ENCODE peak calls at places on chromosomes 6 and 20, in four cellular contexts. S is uterus, G is prostate gland, D is A549. M is an unnamed sample.
A peak's percentile ranks its signal among the peaks of the same experiment; 100 is the strongest.

GRCh38 chr6:149409617-149410016 is 9.6 kb downstream of the SUMO4 start:
- DNase-seq in S (no peak), G (no peak), D (no peak), M (no peak)

GRCh38 chr6:80636689-80637088 is 530.2 kb downstream of the BCKDHB start:
- DNase-seq in G (no peak), S (no peak), D (no peak), M (no peak)

GRCh38 chr6:170117111-170117972 is 173.5 kb downstream of the DLL1 start:
- DNase-seq in G (no peak), D (no peak), S (no peak), M (peak; percentile 67)

GRCh38 chr20:6768228-6769185 is 1.0 kb downstream of the BMP2 start:
- DNase-seq in G (peak; percentile 9), D (no peak), S (no peak), M (peak; percentile 69)

GRCh38 chr6:109897561-109898080 is 80.5 kb upstream of the GPR6 start:
- DNase-seq in G (no peak), S (no peak), D (no peak), M (no peak)

GRCh38 chr20:63740501-63741353 is 1.2 kb downstream of the SLC2A4RG start:
- DNase-seq in G (peak; percentile 95), D (peak; percentile 94), S (peak; percentile 96), M (peak; percentile 96)

GRCh38 chr6:73308712-73309533 is 45.2 kb downstream of the DPPA5 start:
- DNase-seq in D (peak; percentile 44), S (no peak), G (no peak), M (no peak)

GRCh38 chr6:112330071-112330876 is 16.9 kb upstream of the RFPL4B start:
- DNase-seq in S (no peak), G (no peak), D (no peak), M (no peak)

GRCh38 chr20:4227085-4227821 is 211.9 kb upstream of the RNF24 start:
- DNase-seq in D (peak; percentile 54), G (no peak), S (no peak), M (no peak)

GRCh38 chr20:34834459-34834893 is 9.0 kb upstream of the NCOA6 start:
- DNase-seq in G (no peak), D (peak; percentile 46), S (no peak), M (no peak)

GRCh38 chr6:156777866-156778614 is 862 bp downstream of the ARID1B start:
- DNase-seq in S (peak; percentile 39), G (peak; percentile 36), D (peak; percentile 21), M (peak; percentile 79)

GRCh38 chr20:56362833-56363413 is 4.1 kb downstream of the FAM210B start:
- DNase-seq in G (no peak), S (no peak), D (no peak), M (no peak)

GRCh38 chr6:20661721-20662120 is 127.5 kb downstream of the CDKAL1 start:
- DNase-seq in G (peak; percentile 15), D (no peak), S (no peak), M (no peak)

GRCh38 chr6:41561386-41561785 is 15.2 kb downstream of the FOXP4 start:
- DNase-seq in G (no peak), S (no peak), D (no peak), M (no peak)

GRCh38 chr6:89574860-89575561 is 63.5 kb downstream of the LYRM2 start:
- DNase-seq in G (no peak), S (no peak), D (no peak), M (no peak)

GRCh38 chr20:63234693-63235398 is 859 bp upstream of the BIRC7 start:
- DNase-seq in S (no peak), G (no peak), D (peak; percentile 63), M (no peak)

GRCh38 chr6:5034328-5034727 is 30.5 kb upstream of the RPP40 start:
- DNase-seq in G (no peak), D (no peak), S (no peak), M (no peak)

GRCh38 chr6:90199900-90200299 is 96.7 kb downstream of the BACH2 start:
- DNase-seq in S (no peak), G (no peak), D (no peak), M (no peak)

GRCh38 chr20:52219441-52219840 is 27.9 kb upstream of the ZFP64 start:
- DNase-seq in G (no peak), S (no peak), D (no peak), M (no peak)

GRCh38 chr6:82751718-82752117 is 313.9 kb downstream of the UBE3D start:
- DNase-seq in D (no peak), G (no peak), S (no peak), M (no peak)

GRCh38 chr6:36333889-36334288 is 2.8 kb downstream of the BNIP5 start:
- DNase-seq in S (no peak), G (no peak), D (no peak), M (no peak)

GRCh38 chr6:69097948-69098347 is 462.9 kb downstream of the ADGRB3 start:
- DNase-seq in D (no peak), G (no peak), S (no peak), M (no peak)

GRCh38 chr6:2982464-2983121 is 11.2 kb upstream of the SERPINB6 start:
- DNase-seq in S (no peak), G (no peak), D (no peak), M (no peak)

GRCh38 chr20:62104791-62105345 is 17.4 kb upstream of the LSM14B start:
- DNase-seq in S (peak; percentile 86), G (peak; percentile 53), D (no peak), M (no peak)

GRCh38 chr6:53527249-53527765 is 17.6 kb downstream of the GCLC start:
- DNase-seq in G (no peak), S (no peak), D (no peak), M (no peak)

GRCh38 chr6:28488916-28489365 is 26.7 kb downstream of the GPX6 start:
- DNase-seq in D (no peak), S (peak; percentile 58), G (no peak), M (no peak)

DNA sequence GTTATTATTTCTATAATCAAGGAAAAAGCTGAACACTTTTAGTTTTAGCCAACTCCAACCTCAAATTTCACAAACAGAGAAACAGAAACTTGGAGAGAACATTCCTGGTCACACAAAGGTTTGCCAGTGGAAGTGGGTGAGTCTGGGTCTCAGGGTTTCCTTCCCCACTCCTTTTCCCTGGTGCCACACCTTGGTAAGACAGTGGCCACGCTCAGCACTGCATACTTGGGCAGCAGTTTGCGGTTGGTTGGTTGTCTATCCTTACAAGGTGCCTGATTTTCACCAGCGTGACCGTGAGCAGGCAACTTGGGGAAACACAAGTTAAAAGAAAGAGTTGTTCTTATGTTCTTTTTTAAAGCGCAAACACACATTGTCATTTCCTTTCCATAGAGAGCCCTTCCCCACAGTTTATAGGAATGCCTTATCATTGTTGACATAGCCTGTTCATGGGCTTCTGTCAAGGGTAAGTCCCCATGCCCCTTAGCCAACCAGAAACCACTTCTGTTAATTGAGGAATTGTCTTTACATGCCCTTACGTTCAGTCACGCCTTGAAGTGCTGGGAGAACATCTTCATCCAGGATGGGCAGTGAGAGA is 82.2 kb downstream of the RIN2 start:
- DNase-seq in D (no peak), G (no peak), S (no peak), M (no peak)
- TF ChIP-seq POLR2A in D (no peak), G (no peak), S (no peak), M (no peak)

GRCh38 chr6:119349341-119350201 is at the start of gene MAN1A1:
- DNase-seq in S (peak; percentile 88), G (peak; percentile 87), D (peak; percentile 62), M (peak; percentile 91)
- TF ChIP-seq POLR2A in S (peak; percentile 98), G (peak; percentile 97), D (no peak), M (peak; percentile 91)

GRCh38 chr6:32969685-32970412 is 1.5 kb downstream of the BRD2 start:
- DNase-seq in S (peak; percentile 96), D (peak; percentile 44), G (peak; percentile 69), M (peak; percentile 86)
- TF ChIP-seq POLR2A in S (peak; percentile 62), D (peak; percentile 17), G (no peak), M (no peak)

GRCh38 chr20:46293084-46293483 is 15.2 kb downstream of the CDH22 start:
- DNase-seq in S (no peak), G (no peak), D (peak; percentile 31), M (no peak)
- TF ChIP-seq POLR2A in S (no peak), G (no peak), D (no peak), M (no peak)

GRCh38 chr6:83859410-83860346 is at the start of gene CYB5R4:
- DNase-seq in S (peak; percentile 92), G (peak; percentile 94), D (peak; percentile 79), M (peak; percentile 97)
- TF ChIP-seq POLR2A in S (peak; percentile 78), G (peak; percentile 92), D (peak; percentile 69), M (peak; percentile 59)

DNA sequence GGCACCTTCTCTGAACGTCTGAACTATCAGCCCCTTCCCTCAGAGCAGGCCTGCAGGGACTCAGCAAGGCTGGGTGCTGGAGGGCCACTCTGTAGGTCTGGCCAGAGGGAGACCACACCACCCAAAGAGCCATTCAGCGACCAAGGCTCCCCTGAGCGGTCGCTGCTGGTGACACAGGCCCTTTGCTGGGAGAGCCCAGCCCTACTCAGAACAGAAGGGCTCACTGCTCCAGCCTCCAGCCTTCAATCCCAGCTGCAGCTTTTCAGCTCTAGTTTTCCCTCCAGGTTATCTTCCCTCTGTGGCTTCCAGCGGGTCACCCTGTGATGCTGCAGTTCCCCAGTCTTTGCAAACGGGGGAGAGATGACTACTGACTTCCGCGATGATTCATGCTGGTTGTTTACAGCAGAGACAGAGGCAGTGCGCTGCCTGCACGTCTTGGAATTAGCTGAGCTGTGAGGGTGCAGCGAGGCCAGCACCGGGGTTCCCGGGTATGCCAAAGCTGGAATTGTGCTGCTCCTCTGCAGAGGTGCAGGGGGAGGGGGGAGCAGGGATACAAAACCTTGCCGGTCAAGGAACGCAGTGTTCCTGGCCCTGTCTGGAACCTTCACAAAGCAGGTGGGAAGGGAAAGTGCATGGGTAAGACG is 161.4 kb downstream of the LY86 start:
- DNase-seq in D (peak; percentile 72), S (peak; percentile 82), G (peak; percentile 48), M (no peak)
- TF ChIP-seq POLR2A in D (no peak), S (no peak), G (no peak), M (no peak)

GRCh38 chr6:134177236-134177635 is 124.8 kb upstream of the SLC2A12 start:
- DNase-seq in D (no peak), G (no peak), S (no peak), M (no peak)

GRCh38 chr6:134178230-134179044 is 126.0 kb upstream of the SLC2A12 start:
- DNase-seq in S (peak; percentile 85), D (peak; percentile 75), G (peak; percentile 76), M (peak; percentile 87)

GRCh38 chr6:134176283-134176975 is 124.0 kb upstream of the SLC2A12 start:
- DNase-seq in G (peak; percentile 26), S (peak; percentile 24), D (no peak), M (peak; percentile 75)

GRCh38 chr6:134175532-134176282 is 123.3 kb upstream of the SLC2A12 start:
- DNase-seq in S (peak; percentile 60), G (peak; percentile 65), D (peak; percentile 34), M (peak; percentile 85)

DNA sequence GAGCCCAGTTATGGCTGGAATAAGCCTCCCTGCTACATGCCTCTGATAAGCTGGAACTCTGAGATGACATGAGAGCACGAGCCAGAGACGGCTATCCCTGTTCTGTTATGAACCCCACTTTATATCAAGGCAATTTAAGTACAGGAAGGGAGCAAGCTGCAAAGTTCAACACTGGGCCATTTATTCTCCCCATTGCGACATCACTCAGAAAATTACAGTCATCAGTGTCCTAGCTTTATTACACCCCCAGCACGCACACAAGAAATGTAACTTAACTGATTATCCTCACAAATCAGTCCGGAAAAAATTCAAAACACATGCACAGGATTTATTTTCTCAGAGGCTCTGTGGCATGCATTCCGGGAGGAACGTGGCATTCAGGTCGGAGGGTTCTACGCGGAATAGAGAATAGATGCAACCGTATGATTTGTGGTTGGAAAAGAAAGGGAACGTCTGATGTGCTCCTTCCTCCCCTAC is 125.4 kb upstream of the SLC2A12 start:
- DNase-seq in S (peak; percentile 24), G (no peak), D (no peak), M (no peak)
- TF ChIP-seq POLR2A in S (no peak), G (no peak), D (no peak), M (no peak)

M was measured in suprapubic skin.